ENCODE peak calls at places on chromosomes 16 and 17, in four cellular contexts. E, T, Q and X are unnamed samples.

GRCh38 chr16:2535644-2536021 is 2.2 kb upstream of the PDPK1 start:
- DNase-seq in Q (peak; percentile 50), E (no peak), T (peak; percentile 45), X (peak; percentile 55)

GRCh38 chr17:76268015-76268749 is 3.0 kb downstream of the UBALD2 start:
- DNase-seq in T (no peak), E (no peak), Q (peak; percentile 76), X (peak; percentile 88)

GRCh38 chr17:79832211-79833109 is 6.8 kb downstream of the CBX4 start:
- DNase-seq in T (peak; percentile 86), E (no peak), Q (no peak), X (peak; percentile 56)

GRCh38 chr17:28889996-28890395 is 7.5 kb downstream of the FLOT2 start:
- DNase-seq in T (no peak), Q (no peak), E (no peak), X (no peak)

GRCh38 chr16:67277294-67277998 is 1.9 kb upstream of the PLEKHG4 start:
- DNase-seq in T (no peak), Q (no peak), E (peak; percentile 68), X (no peak)

GRCh38 chr17:1714488-1714979 is 4.4 kb upstream of the TLCD2 start:
- DNase-seq in T (peak; percentile 99), E (peak; percentile 93), Q (peak; percentile 99), X (peak; percentile 96)

GRCh38 chr16:20826039-20826566 is 19.8 kb downstream of the REXO5 start:
- DNase-seq in T (no peak), E (no peak), Q (no peak), X (no peak)

GRCh38 chr17:47603830-47604229 is 45.9 kb upstream of the KPNB1 start:
- DNase-seq in Q (no peak), E (no peak), T (no peak), X (no peak)

GRCh38 chr16:6964679-6965078 is 368.0 kb upstream of the RBFOX1 start:
- DNase-seq in T (peak; percentile 75), E (no peak), Q (no peak), X (no peak)

GRCh38 chr17:6269474-6269873 is 165.4 kb downstream of the AIPL1 start:
- DNase-seq in Q (no peak), E (no peak), T (peak; percentile 94), X (no peak)

GRCh38 chr17:43874293-43874692 is 27.3 kb downstream of the CD300LG start:
- DNase-seq in Q (peak; percentile 66), E (no peak), T (peak; percentile 24), X (no peak)

GRCh38 chr17:47665655-47666054 is 15.9 kb downstream of the KPNB1 start:
- DNase-seq in T (no peak), Q (no peak), E (no peak), X (no peak)

GRCh38 chr16:89455178-89455577 is 35.2 kb downstream of the ANKRD11 start:
- DNase-seq in T (no peak), Q (no peak), E (no peak), X (no peak)

DNA sequence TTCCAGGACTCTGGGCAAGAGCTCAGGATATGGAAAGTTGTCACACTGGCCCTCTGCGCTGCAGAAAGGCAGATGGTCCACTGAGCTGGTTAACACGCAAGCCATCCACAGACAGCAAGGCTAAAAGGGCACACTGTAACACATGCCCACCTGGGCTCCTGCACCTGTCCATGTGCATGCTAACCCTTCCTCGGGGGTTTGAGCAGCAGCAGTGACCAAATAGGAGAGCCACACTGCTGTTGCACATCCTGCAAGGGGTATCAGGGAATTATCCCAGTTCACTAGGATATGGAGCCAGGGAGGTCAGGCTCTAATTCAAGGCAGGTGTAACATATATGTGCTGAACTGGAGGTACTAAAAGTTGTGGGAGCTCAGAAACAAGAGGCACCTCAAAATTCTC is 471.0 kb upstream of the CDH5 start:
- DNase-seq in E (no peak), T (no peak), Q (no peak), X (no peak)
- TF ChIP-seq CTCF in E (no peak), T (no peak), Q (no peak), X (no peak)

GRCh38 chr17:59219992-59220327 is 351 bp upstream of the GDPD1 start:
- DNase-seq in T (no peak), E (no peak), Q (no peak), X (no peak)
- H3K4me3 ChIP-seq in T (peak overlapping the region; percentile 72), E (peak overlapping the region; percentile 92), Q (peak overlapping the region; percentile 56), X (peak overlapping the region; percentile 72)

DNA sequence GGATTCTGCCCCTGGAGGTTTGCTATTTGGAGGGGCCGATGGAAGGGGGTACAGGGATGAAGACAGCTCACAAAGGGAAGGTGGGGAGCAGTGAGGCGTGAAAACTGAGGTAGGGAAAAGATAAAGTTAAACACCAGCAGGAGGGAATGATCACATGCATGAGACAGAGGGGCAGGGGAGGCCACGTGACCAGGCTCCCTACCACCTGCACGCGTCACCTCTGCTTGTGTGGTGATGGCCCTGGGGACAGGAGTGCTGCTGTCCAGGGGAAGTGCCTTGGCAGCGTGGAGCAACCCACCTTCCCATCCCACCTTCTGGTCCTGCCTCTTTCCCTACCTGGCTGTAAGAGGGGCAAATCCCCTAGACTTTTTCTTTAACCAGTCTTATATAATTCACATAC is 132.2 kb upstream of the RPL38 start:
- DNase-seq in E (no peak), Q (no peak), T (peak; percentile 38), X (no peak)
- H3K27ac ChIP-seq in E (no peak overlapping the region), Q (no peak overlapping the region), T (no peak overlapping the region), X (no peak overlapping the region)

GRCh38 chr16:71460246-71460645 is 1.8 kb downstream of the ZNF23 start:
- DNase-seq in E (no peak), Q (no peak), T (no peak), X (no peak)
- TF ChIP-seq CTCF in E (no peak), Q (no peak), T (no peak), X (no peak)

GRCh38 chr17:81538651-81539570 is 10.7 kb downstream of the FSCN2 start:
- DNase-seq in Q (no peak), E (no peak), T (no peak), X (no peak)

GRCh38 chr17:81539571-81539900 is 11.4 kb downstream of the FSCN2 start:
- DNase-seq in T (no peak), Q (no peak), E (no peak), X (no peak)

GRCh38 chr17:81539961-81540675 is 11.9 kb downstream of the FSCN2 start:
- DNase-seq in Q (no peak), T (no peak), E (no peak), X (no peak)

GRCh38 chr17:81541123-81541522 is 11.0 kb downstream of the FAAP100 start:
- DNase-seq in T (no peak), Q (no peak), E (no peak), X (no peak)

GRCh38 chr17:81540676-81541027 is 11.5 kb downstream of the FAAP100 start:
- DNase-seq in E (no peak), T (no peak), Q (no peak), X (no peak)
- H3K4me3 ChIP-seq in E (no peak overlapping the region), T (no peak overlapping the region), Q (no peak overlapping the region), X (no peak overlapping the region)

GRCh38 chr16:81462683-81463082 is 18.1 kb downstream of the CMIP start:
- DNase-seq in E (no peak), Q (no peak), T (no peak), X (no peak)
- H3K27ac ChIP-seq in E (peak overlapping the region; percentile 68), Q (no peak overlapping the region), T (peak overlapping the region; percentile 24), X (no peak overlapping the region)